ENCODE peak calls at places on chromosomes 12 and 14, in four cellular contexts. T, V, C and Y are unnamed samples.

GRCh38 chr12:99111600-99111999 is 466.5 kb downstream of the APAF1 start:
- DNase-seq in T (no peak), C (no peak), V (no peak), Y (no peak)

GRCh38 chr12:127594351-127594970 is 672.5 kb upstream of the TMEM132C start:
- DNase-seq in V (no peak), T (no peak), C (no peak), Y (no peak)

GRCh38 chr14:37116933-37117844 is 55.2 kb downstream of the SLC25A21 start:
- DNase-seq in T (peak), V (no peak), C (no peak), Y (no peak)

GRCh38 chr14:40221428-40221827 is 789.2 kb upstream of the FBXO33 start:
- DNase-seq in V (no peak), C (no peak), T (no peak), Y (no peak)

GRCh38 chr12:58750484-58750883 is 169.8 kb downstream of the LRIG3 start:
- DNase-seq in T (peak), V (no peak), C (no peak), Y (peak)

GRCh38 chr14:43085820-43086219 is 1421.3 kb downstream of the FSCB start:
- DNase-seq in T (no peak), C (no peak), V (no peak), Y (no peak)

GRCh38 chr12:98422809-98423208 is 92.6 kb upstream of the TMPO start:
- DNase-seq in C (no peak), T (no peak), V (no peak), Y (no peak)

GRCh38 chr12:27552886-27553560 is 29.0 kb downstream of the PPFIBP1 start:
- DNase-seq in V (no peak), C (no peak), T (no peak), Y (no peak)

GRCh38 chr14:85535316-85535715 is 5.4 kb downstream of the FLRT2 start:
- DNase-seq in C (no peak), V (no peak), T (no peak), Y (no peak)

GRCh38 chr14:23366163-23366921 is 1.4 kb upstream of the EFS start:
- DNase-seq in C (no peak), T (no peak), V (peak), Y (peak)

GRCh38 chr12:87160848-87161601 is 868.2 kb downstream of the C12orf50 start:
- DNase-seq in C (no peak), T (no peak), V (no peak), Y (no peak)

GRCh38 chr12:121536929-121537813 is 43.7 kb downstream of the KDM2B start:
- DNase-seq in C (peak), V (peak), T (peak), Y (peak)

GRCh38 chr12:3128498-3129293 is 51.5 kb downstream of the TSPAN9 start:
- DNase-seq in C (no peak), T (no peak), V (no peak), Y (no peak)